ENCODE peak calls at places on chromosomes 12 and 14, in six cellular contexts. One of them, this sample, is unnamed.

GRCh38 chr12:130989391-130989790 is 35.7 kb downstream of the ADGRD1 start:
- DNase-seq in lung: no peak
- DNase-seq in fibroblast of mammary gland: no peak
- DNase-seq in mammary epithelial cell: no peak
- DNase-seq in CD8-positive, alpha-beta T cell: no peak
- DNase-seq in choroid plexus epithelial cell: no peak
- DNase-seq in this sample: no peak

GRCh38 chr12:1814266-1814665 is 6.1 kb upstream of the LRTM2 start:
- DNase-seq in lung: no peak
- DNase-seq in fibroblast of mammary gland: no peak
- DNase-seq in mammary epithelial cell: no peak
- DNase-seq in CD8-positive, alpha-beta T cell: no peak
- DNase-seq in choroid plexus epithelial cell: no peak
- DNase-seq in this sample: no peak

GRCh38 chr14:70907996-70908917 is 998 bp downstream of the PCNX1 start:
- DNase-seq in lung: peak
- DNase-seq in fibroblast of mammary gland: peak
- DNase-seq in mammary epithelial cell: peak
- DNase-seq in CD8-positive, alpha-beta T cell: peak
- DNase-seq in choroid plexus epithelial cell: peak
- DNase-seq in this sample: peak

GRCh38 chr12:104507672-104508071 is 50.9 kb downstream of the CHST11 start:
- DNase-seq in lung: no peak
- DNase-seq in fibroblast of mammary gland: peak
- DNase-seq in mammary epithelial cell: no peak
- DNase-seq in CD8-positive, alpha-beta T cell: no peak
- DNase-seq in choroid plexus epithelial cell: no peak
- DNase-seq in this sample: no peak

GRCh38 chr12:62191747-62192485 is 68.3 kb upstream of the USP15 start:
- DNase-seq in lung: no peak
- DNase-seq in fibroblast of mammary gland: peak
- DNase-seq in mammary epithelial cell: peak
- DNase-seq in CD8-positive, alpha-beta T cell: peak
- DNase-seq in choroid plexus epithelial cell: peak
- DNase-seq in this sample: no peak

GRCh38 chr12:33476058-33476457 is 36.4 kb upstream of the SYT10 start:
- DNase-seq in lung: no peak
- DNase-seq in fibroblast of mammary gland: peak
- DNase-seq in mammary epithelial cell: peak
- DNase-seq in CD8-positive, alpha-beta T cell: no peak
- DNase-seq in choroid plexus epithelial cell: peak
- DNase-seq in this sample: no peak

GRCh38 chr14:67010602-67011001 is 178.6 kb upstream of the GARIN2 start:
- DNase-seq in lung: no peak
- DNase-seq in fibroblast of mammary gland: no peak
- DNase-seq in mammary epithelial cell: no peak
- DNase-seq in CD8-positive, alpha-beta T cell: no peak
- DNase-seq in choroid plexus epithelial cell: no peak
- DNase-seq in this sample: no peak

GRCh38 chr12:105279460-105280056 is 43.6 kb upstream of the APPL2 start:
- DNase-seq in lung: no peak
- DNase-seq in fibroblast of mammary gland: peak
- DNase-seq in mammary epithelial cell: no peak
- DNase-seq in CD8-positive, alpha-beta T cell: peak
- DNase-seq in choroid plexus epithelial cell: peak
- DNase-seq in this sample: peak

GRCh38 chr14:52153939-52154338 is 85.1 kb upstream of the NID2 start:
- DNase-seq in lung: no peak
- DNase-seq in fibroblast of mammary gland: no peak
- DNase-seq in mammary epithelial cell: no peak
- DNase-seq in CD8-positive, alpha-beta T cell: no peak
- DNase-seq in choroid plexus epithelial cell: no peak
- DNase-seq in this sample: no peak

GRCh38 chr12:102567031-102567985 is 86.9 kb upstream of the IGF1 start:
- DNase-seq in lung: no peak
- DNase-seq in fibroblast of mammary gland: peak
- DNase-seq in mammary epithelial cell: peak
- DNase-seq in CD8-positive, alpha-beta T cell: no peak
- DNase-seq in choroid plexus epithelial cell: peak
- DNase-seq in this sample: peak

GRCh38 chr12:17992002-17992656 is 97.9 kb downstream of the RERGL start:
- DNase-seq in lung: no peak
- DNase-seq in fibroblast of mammary gland: peak
- DNase-seq in mammary epithelial cell: peak
- DNase-seq in CD8-positive, alpha-beta T cell: no peak
- DNase-seq in choroid plexus epithelial cell: peak
- DNase-seq in this sample: peak

GRCh38 chr12:107557026-107557425 is 128.6 kb upstream of the PWP1 start:
- DNase-seq in lung: no peak
- DNase-seq in fibroblast of mammary gland: no peak
- DNase-seq in mammary epithelial cell: no peak
- DNase-seq in CD8-positive, alpha-beta T cell: no peak
- DNase-seq in choroid plexus epithelial cell: no peak
- DNase-seq in this sample: no peak

GRCh38 chr12:96401061-96401871 is 1.0 kb upstream of the CDK17 start:
- DNase-seq in lung: no peak
- DNase-seq in fibroblast of mammary gland: peak
- DNase-seq in mammary epithelial cell: peak
- DNase-seq in CD8-positive, alpha-beta T cell: peak
- DNase-seq in choroid plexus epithelial cell: peak
- DNase-seq in this sample: peak

GRCh38 chr12:67263416-67263960 is 5.7 kb upstream of the CAND1 start:
- DNase-seq in lung: no peak
- DNase-seq in fibroblast of mammary gland: no peak
- DNase-seq in mammary epithelial cell: no peak
- DNase-seq in CD8-positive, alpha-beta T cell: no peak
- DNase-seq in choroid plexus epithelial cell: no peak
- DNase-seq in this sample: peak

GRCh38 chr14:23550131-23550826 is 1.3 kb downstream of the ZFHX2 start:
- DNase-seq in lung: no peak
- DNase-seq in fibroblast of mammary gland: no peak
- DNase-seq in mammary epithelial cell: no peak
- DNase-seq in CD8-positive, alpha-beta T cell: no peak
- DNase-seq in choroid plexus epithelial cell: no peak
- DNase-seq in this sample: no peak

GRCh38 chr12:65568517-65568916 is 255.8 kb upstream of the HMGA2 start:
- DNase-seq in lung: no peak
- DNase-seq in fibroblast of mammary gland: peak
- DNase-seq in mammary epithelial cell: peak
- DNase-seq in CD8-positive, alpha-beta T cell: no peak
- DNase-seq in choroid plexus epithelial cell: peak
- DNase-seq in this sample: no peak

GRCh38 chr12:104740668-104741067 is 217.4 kb downstream of the SLC41A2 start:
- DNase-seq in lung: no peak
- DNase-seq in fibroblast of mammary gland: no peak
- DNase-seq in mammary epithelial cell: no peak
- DNase-seq in CD8-positive, alpha-beta T cell: no peak
- DNase-seq in choroid plexus epithelial cell: no peak
- DNase-seq in this sample: no peak

GRCh38 chr14:72893636-72894322 is at the start of gene DPF3:
- DNase-seq in lung: peak
- DNase-seq in fibroblast of mammary gland: peak
- DNase-seq in mammary epithelial cell: peak
- DNase-seq in CD8-positive, alpha-beta T cell: peak
- DNase-seq in choroid plexus epithelial cell: peak
- DNase-seq in this sample: peak

GRCh38 chr14:62168564-62169155 is 406.4 kb downstream of the SNAPC1 start:
- DNase-seq in lung: no peak
- DNase-seq in fibroblast of mammary gland: no peak
- DNase-seq in mammary epithelial cell: no peak
- DNase-seq in CD8-positive, alpha-beta T cell: no peak
- DNase-seq in choroid plexus epithelial cell: no peak
- DNase-seq in this sample: no peak

GRCh38 chr12:114838480-114838879 is 154.5 kb upstream of the TBX3 start:
- DNase-seq in lung: no peak
- DNase-seq in fibroblast of mammary gland: no peak
- DNase-seq in mammary epithelial cell: no peak
- DNase-seq in CD8-positive, alpha-beta T cell: no peak
- DNase-seq in choroid plexus epithelial cell: no peak
- DNase-seq in this sample: no peak

GRCh38 chr14:81435578-81436295 is 35.6 kb upstream of the STON2 start:
- DNase-seq in lung: peak
- DNase-seq in fibroblast of mammary gland: no peak
- DNase-seq in mammary epithelial cell: peak
- DNase-seq in CD8-positive, alpha-beta T cell: peak
- DNase-seq in choroid plexus epithelial cell: peak
- DNase-seq in this sample: peak

GRCh38 chr12:29024117-29024516 is 125.0 kb upstream of the FAR2 start:
- DNase-seq in lung: no peak
- DNase-seq in fibroblast of mammary gland: peak
- DNase-seq in mammary epithelial cell: no peak
- DNase-seq in CD8-positive, alpha-beta T cell: no peak
- DNase-seq in choroid plexus epithelial cell: no peak
- DNase-seq in this sample: peak

GRCh38 chr12:128969480-128970055 is 116.3 kb downstream of the GLT1D1 start:
- DNase-seq in lung: no peak
- DNase-seq in fibroblast of mammary gland: no peak
- DNase-seq in mammary epithelial cell: no peak
- DNase-seq in CD8-positive, alpha-beta T cell: no peak
- DNase-seq in choroid plexus epithelial cell: peak
- DNase-seq in this sample: no peak
- TF ChIP-seq CTCF in lung: no peak
- TF ChIP-seq CTCF in fibroblast of mammary gland: no peak
- TF ChIP-seq CTCF in mammary epithelial cell: no peak
- TF ChIP-seq CTCF in CD8-positive, alpha-beta T cell: no peak
- TF ChIP-seq CTCF in choroid plexus epithelial cell: peak
- TF ChIP-seq CTCF in this sample: no peak

DNA sequence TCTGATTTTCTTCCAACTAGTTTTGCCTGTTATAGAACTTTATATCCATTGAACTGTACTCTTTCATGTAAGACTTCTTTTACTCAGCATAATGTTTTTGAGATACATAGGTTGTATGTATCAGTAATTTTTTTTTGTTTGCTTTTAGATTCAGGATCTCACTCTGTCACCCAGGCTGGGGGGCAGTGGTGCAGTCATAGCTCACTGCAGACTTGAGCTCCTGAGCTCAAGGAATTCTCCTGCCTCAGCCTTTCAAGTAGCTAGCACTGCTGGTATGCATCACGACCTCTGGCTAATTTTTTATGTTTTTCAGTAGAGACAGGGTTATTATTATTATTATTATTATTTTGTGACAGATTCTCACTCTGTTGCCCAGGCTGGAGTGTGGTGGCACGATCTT is 65.0 kb upstream of the DDHD1 start:
- DNase-seq in lung: no peak
- DNase-seq in fibroblast of mammary gland: no peak
- DNase-seq in mammary epithelial cell: no peak
- DNase-seq in CD8-positive, alpha-beta T cell: no peak
- DNase-seq in choroid plexus epithelial cell: no peak
- DNase-seq in this sample: no peak
- H3K4me3 ChIP-seq in lung: no peak
- H3K4me3 ChIP-seq in fibroblast of mammary gland: peak
- H3K4me3 ChIP-seq in mammary epithelial cell: peak
- H3K4me3 ChIP-seq in CD8-positive, alpha-beta T cell: peak
- H3K4me3 ChIP-seq in choroid plexus epithelial cell: no peak
- H3K4me3 ChIP-seq in this sample: peak

GRCh38 chr14:30873308-30874119 is 845 bp upstream of the COCH start:
- DNase-seq in lung: no peak
- DNase-seq in fibroblast of mammary gland: no peak
- DNase-seq in mammary epithelial cell: no peak
- DNase-seq in CD8-positive, alpha-beta T cell: no peak
- DNase-seq in choroid plexus epithelial cell: no peak
- DNase-seq in this sample: no peak

GRCh38 chr14:30875788-30876053 is 1.4 kb downstream of the COCH start:
- DNase-seq in lung: no peak
- DNase-seq in fibroblast of mammary gland: no peak
- DNase-seq in mammary epithelial cell: no peak
- DNase-seq in CD8-positive, alpha-beta T cell: no peak
- DNase-seq in choroid plexus epithelial cell: no peak
- DNase-seq in this sample: no peak

GRCh38 chr14:30872602-30873001 is 1.8 kb upstream of the COCH start:
- DNase-seq in lung: no peak
- DNase-seq in fibroblast of mammary gland: no peak
- DNase-seq in mammary epithelial cell: no peak
- DNase-seq in CD8-positive, alpha-beta T cell: no peak
- DNase-seq in choroid plexus epithelial cell: no peak
- DNase-seq in this sample: no peak

GRCh38 chr14:30874999-30875787 is 834 bp downstream of the COCH start:
- DNase-seq in lung: no peak
- DNase-seq in fibroblast of mammary gland: no peak
- DNase-seq in mammary epithelial cell: no peak
- DNase-seq in CD8-positive, alpha-beta T cell: no peak
- DNase-seq in choroid plexus epithelial cell: no peak
- DNase-seq in this sample: no peak

DNA sequence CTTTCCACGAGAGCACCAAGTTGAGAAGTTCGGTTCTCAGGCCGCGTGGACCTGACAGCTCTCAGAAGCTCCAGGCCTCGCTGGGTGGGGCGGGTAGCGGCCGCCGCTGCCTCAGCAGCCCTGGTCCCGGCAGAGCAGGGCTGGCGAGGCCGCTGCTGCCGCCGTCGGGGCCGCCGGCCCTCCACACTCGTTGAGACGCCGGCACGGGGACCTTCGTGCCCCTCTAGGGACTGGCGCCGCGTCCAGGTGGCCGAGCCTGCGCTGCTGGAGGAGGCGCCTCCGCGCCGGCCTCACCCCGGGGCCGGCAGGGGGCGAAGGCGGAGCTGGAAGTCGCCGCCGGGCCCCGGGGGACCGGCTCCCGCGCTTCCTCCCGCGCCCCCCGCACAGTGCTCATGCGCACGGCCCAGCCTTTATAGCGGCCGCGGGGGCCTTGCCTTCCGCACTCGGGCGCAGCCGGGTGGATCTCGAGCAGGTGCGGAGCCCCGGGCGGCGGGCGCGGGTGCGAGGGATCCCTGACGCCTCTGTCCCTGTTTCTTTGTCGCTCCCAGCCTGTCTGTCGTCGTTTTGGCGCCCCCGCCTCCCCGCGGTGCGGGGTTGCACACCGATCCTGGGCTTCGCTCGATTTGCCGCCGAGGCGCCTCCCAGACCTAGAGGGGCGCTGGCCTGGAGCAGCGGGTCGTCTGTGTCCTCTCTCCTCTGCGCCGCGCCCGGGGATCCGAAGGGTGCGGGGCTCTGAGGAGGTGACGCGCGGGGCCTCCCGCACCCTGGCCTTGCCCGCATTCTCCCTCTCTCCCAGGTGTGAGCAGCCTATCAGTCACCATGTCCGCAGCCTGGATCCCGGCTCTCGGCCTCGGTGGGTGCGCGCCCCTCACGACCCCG is at the start of gene COCH:
- DNase-seq in lung: no peak
- DNase-seq in fibroblast of mammary gland: no peak
- DNase-seq in mammary epithelial cell: no peak
- DNase-seq in CD8-positive, alpha-beta T cell: peak
- DNase-seq in choroid plexus epithelial cell: no peak
- DNase-seq in this sample: no peak
- TF ChIP-seq CTCF in lung: no peak
- TF ChIP-seq CTCF in fibroblast of mammary gland: no peak
- TF ChIP-seq CTCF in mammary epithelial cell: no peak
- TF ChIP-seq CTCF in CD8-positive, alpha-beta T cell: no peak
- TF ChIP-seq CTCF in choroid plexus epithelial cell: no peak
- TF ChIP-seq CTCF in this sample: peak

DNA sequence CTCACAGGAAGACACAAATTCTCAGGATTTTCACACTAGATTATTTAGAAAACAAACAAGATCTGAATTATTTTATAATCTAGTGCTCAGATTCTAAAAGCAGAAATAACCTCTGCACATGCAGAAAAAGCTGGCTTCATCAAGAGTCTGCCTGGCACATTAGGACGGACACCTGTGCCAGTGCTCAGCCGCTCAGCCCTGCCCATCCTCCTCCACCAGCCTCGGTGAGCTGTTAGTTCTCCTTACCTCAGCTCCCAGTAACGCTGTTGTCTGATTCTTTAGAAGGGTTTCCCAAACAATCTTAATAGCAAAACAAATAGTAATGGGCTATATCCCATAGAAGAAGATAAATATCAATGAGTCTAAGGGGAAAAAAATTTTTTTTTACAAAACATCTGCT is 27.7 kb downstream of the DUSP16 start:
- DNase-seq in lung: no peak
- DNase-seq in fibroblast of mammary gland: no peak
- DNase-seq in mammary epithelial cell: no peak
- DNase-seq in CD8-positive, alpha-beta T cell: no peak
- DNase-seq in choroid plexus epithelial cell: no peak
- DNase-seq in this sample: no peak
- H3K4me3 ChIP-seq in lung: no peak
- H3K4me3 ChIP-seq in fibroblast of mammary gland: no peak
- H3K4me3 ChIP-seq in mammary epithelial cell: no peak
- H3K4me3 ChIP-seq in CD8-positive, alpha-beta T cell: no peak
- H3K4me3 ChIP-seq in choroid plexus epithelial cell: no peak
- H3K4me3 ChIP-seq in this sample: no peak

This sample was measured in fibroblast of villous mesenchyme.